ENCODE peak calls at places on chromosomes 2 and 18, in eight cellular contexts. One of them, this sample, is unnamed.

GRCh38 chr18:74609535-74609934 is 11.9 kb downstream of the ZNF407 start:
- DNase-seq in A549: no peak
- DNase-seq in esophagus squamous epithelium: no peak
- DNase-seq in HCT116: no peak
- DNase-seq in right lobe of liver: no peak
- DNase-seq in transverse colon: no peak
- DNase-seq in H54: no peak
- DNase-seq in NB4: no peak
- DNase-seq in this sample: no peak

GRCh38 chr2:61536723-61537581 is 1.2 kb downstream of the XPO1 start:
- DNase-seq in A549: peak
- DNase-seq in esophagus squamous epithelium: peak
- DNase-seq in HCT116: peak
- DNase-seq in right lobe of liver: peak
- DNase-seq in transverse colon: peak
- DNase-seq in H54: peak
- DNase-seq in NB4: peak
- DNase-seq in this sample: peak

GRCh38 chr18:35267809-35268208 is 22.2 kb downstream of the ZSCAN30 start:
- DNase-seq in A549: no peak
- DNase-seq in esophagus squamous epithelium: no peak
- DNase-seq in HCT116: no peak
- DNase-seq in right lobe of liver: peak
- DNase-seq in transverse colon: peak
- DNase-seq in H54: no peak
- DNase-seq in NB4: no peak
- DNase-seq in this sample: no peak

GRCh38 chr2:227482638-227483340 is 10.8 kb downstream of the AGFG1 start:
- DNase-seq in A549: no peak
- DNase-seq in esophagus squamous epithelium: no peak
- DNase-seq in HCT116: no peak
- DNase-seq in right lobe of liver: no peak
- DNase-seq in transverse colon: no peak
- DNase-seq in H54: no peak
- DNase-seq in NB4: peak
- DNase-seq in this sample: no peak

GRCh38 chr2:210445116-210445707 is 31.3 kb downstream of the LANCL1 start:
- DNase-seq in A549: peak
- DNase-seq in esophagus squamous epithelium: no peak
- DNase-seq in HCT116: peak
- DNase-seq in right lobe of liver: no peak
- DNase-seq in transverse colon: no peak
- DNase-seq in H54: no peak
- DNase-seq in NB4: peak
- DNase-seq in this sample: peak

GRCh38 chr2:1766400-1766799 is 22.1 kb upstream of the PXDN start:
- DNase-seq in A549: no peak
- DNase-seq in esophagus squamous epithelium: no peak
- DNase-seq in HCT116: no peak
- DNase-seq in right lobe of liver: no peak
- DNase-seq in transverse colon: no peak
- DNase-seq in H54: no peak
- DNase-seq in NB4: no peak
- DNase-seq in this sample: no peak

GRCh38 chr2:136117391-136117841 is 533 bp downstream of the CXCR4 start:
- DNase-seq in A549: peak
- DNase-seq in esophagus squamous epithelium: no peak
- DNase-seq in HCT116: no peak
- DNase-seq in right lobe of liver: peak
- DNase-seq in transverse colon: peak
- DNase-seq in H54: no peak
- DNase-seq in NB4: peak
- DNase-seq in this sample: peak

GRCh38 chr2:202046577-202046976 is 12.9 kb downstream of the FZD7 start:
- DNase-seq in A549: no peak
- DNase-seq in esophagus squamous epithelium: no peak
- DNase-seq in HCT116: no peak
- DNase-seq in right lobe of liver: no peak
- DNase-seq in transverse colon: no peak
- DNase-seq in H54: no peak
- DNase-seq in NB4: no peak
- DNase-seq in this sample: no peak

GRCh38 chr2:61946661-61947060 is 41.2 kb downstream of the COMMD1 start:
- DNase-seq in A549: no peak
- DNase-seq in esophagus squamous epithelium: no peak
- DNase-seq in HCT116: no peak
- DNase-seq in right lobe of liver: no peak
- DNase-seq in transverse colon: no peak
- DNase-seq in H54: no peak
- DNase-seq in NB4: no peak
- DNase-seq in this sample: no peak

GRCh38 chr2:60742419-60742818 is 13.6 kb upstream of the PAPOLG start:
- DNase-seq in A549: no peak
- DNase-seq in esophagus squamous epithelium: no peak
- DNase-seq in HCT116: no peak
- DNase-seq in right lobe of liver: no peak
- DNase-seq in transverse colon: no peak
- DNase-seq in H54: no peak
- DNase-seq in NB4: no peak
- DNase-seq in this sample: no peak

GRCh38 chr18:59885579-59886163 is 14.1 kb upstream of the PMAIP1 start:
- DNase-seq in A549: no peak
- DNase-seq in esophagus squamous epithelium: no peak
- DNase-seq in HCT116: no peak
- DNase-seq in right lobe of liver: no peak
- DNase-seq in transverse colon: no peak
- DNase-seq in H54: no peak
- DNase-seq in NB4: peak
- DNase-seq in this sample: no peak

GRCh38 chr2:108616731-108617161 is 82.5 kb downstream of the LIMS1 start:
- DNase-seq in A549: no peak
- DNase-seq in esophagus squamous epithelium: no peak
- DNase-seq in HCT116: no peak
- DNase-seq in right lobe of liver: no peak
- DNase-seq in transverse colon: no peak
- DNase-seq in H54: no peak
- DNase-seq in NB4: no peak
- DNase-seq in this sample: no peak

GRCh38 chr2:190980630-190981214 is 33.2 kb downstream of the STAT1 start:
- DNase-seq in A549: no peak
- DNase-seq in esophagus squamous epithelium: no peak
- DNase-seq in HCT116: no peak
- DNase-seq in right lobe of liver: no peak
- DNase-seq in transverse colon: no peak
- DNase-seq in H54: no peak
- DNase-seq in NB4: no peak
- DNase-seq in this sample: no peak

GRCh38 chr2:190981733-190982132 is 32.2 kb downstream of the STAT1 start:
- DNase-seq in A549: no peak
- DNase-seq in esophagus squamous epithelium: no peak
- DNase-seq in HCT116: no peak
- DNase-seq in right lobe of liver: no peak
- DNase-seq in transverse colon: no peak
- DNase-seq in H54: no peak
- DNase-seq in NB4: no peak
- DNase-seq in this sample: no peak

GRCh38 chr2:190982263-190983034 is 31.5 kb downstream of the STAT1 start:
- DNase-seq in A549: no peak
- DNase-seq in esophagus squamous epithelium: no peak
- DNase-seq in HCT116: no peak
- DNase-seq in right lobe of liver: no peak
- DNase-seq in transverse colon: no peak
- DNase-seq in H54: no peak
- DNase-seq in NB4: no peak
- DNase-seq in this sample: no peak

GRCh38 chr2:190978389-190979053 is 35.5 kb downstream of the STAT1 start:
- DNase-seq in A549: no peak
- DNase-seq in esophagus squamous epithelium: no peak
- DNase-seq in HCT116: no peak
- DNase-seq in right lobe of liver: no peak
- DNase-seq in transverse colon: no peak
- DNase-seq in H54: no peak
- DNase-seq in NB4: no peak
- DNase-seq in this sample: no peak

GRCh38 chr2:190979906-190980629 is 33.9 kb downstream of the STAT1 start:
- DNase-seq in A549: no peak
- DNase-seq in esophagus squamous epithelium: peak
- DNase-seq in HCT116: no peak
- DNase-seq in right lobe of liver: peak
- DNase-seq in transverse colon: peak
- DNase-seq in H54: no peak
- DNase-seq in NB4: no peak
- DNase-seq in this sample: no peak
- TF ChIP-seq POLR2A in A549: no peak
- TF ChIP-seq POLR2A in esophagus squamous epithelium: no peak
- TF ChIP-seq POLR2A in HCT116: no peak
- TF ChIP-seq POLR2A in right lobe of liver: no peak
- TF ChIP-seq POLR2A in transverse colon: no peak
- TF ChIP-seq POLR2A in H54: no peak
- TF ChIP-seq POLR2A in NB4: no peak
- TF ChIP-seq POLR2A in this sample: no peak

DNA sequence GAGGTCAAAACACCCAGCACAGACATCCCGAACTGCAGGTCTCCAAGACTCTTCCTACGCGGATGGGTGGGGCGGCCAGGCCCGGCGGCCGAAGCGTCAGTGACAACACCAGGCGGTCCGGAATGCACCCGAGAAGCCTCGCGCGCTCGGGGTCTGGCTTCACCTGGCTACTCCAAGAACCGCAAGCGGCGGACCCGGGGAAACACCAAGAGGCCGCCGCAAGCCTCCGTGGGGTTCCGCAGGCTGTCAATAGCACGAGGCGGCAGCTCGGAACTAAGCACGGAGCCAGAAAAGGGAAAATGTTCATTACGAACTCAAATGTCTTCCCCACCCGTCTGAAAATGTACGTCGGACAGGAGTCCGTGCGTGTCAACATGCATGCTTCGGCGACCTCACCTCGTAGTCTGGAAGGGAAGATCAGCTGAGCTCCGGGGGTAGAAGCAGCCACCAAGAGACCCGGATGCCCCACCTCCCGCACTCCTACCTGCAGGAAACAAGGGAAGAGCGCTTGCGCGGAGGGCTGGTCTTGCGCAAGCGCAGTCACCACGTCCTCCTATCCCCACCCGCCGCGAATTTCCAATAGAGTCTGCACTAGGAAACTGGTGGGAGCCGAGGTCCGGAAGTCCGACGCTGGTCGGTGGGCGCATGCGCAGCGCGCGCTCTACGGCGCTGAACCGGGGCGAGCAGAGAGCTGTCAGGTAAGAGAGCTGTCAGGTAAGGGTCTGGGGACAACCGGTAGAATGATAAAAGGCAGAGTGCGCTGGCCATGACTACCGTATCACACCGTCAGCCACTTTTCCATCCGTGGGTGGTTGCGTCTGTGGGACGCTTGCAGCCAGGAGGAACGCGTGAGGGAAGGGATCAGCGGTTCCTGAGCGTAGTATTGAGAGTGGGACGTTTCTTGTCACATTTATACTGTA is at the start of the genes GPATCH11 and HEATR5B:
- DNase-seq in A549: peak
- DNase-seq in esophagus squamous epithelium: peak
- DNase-seq in HCT116: peak
- DNase-seq in right lobe of liver: peak
- DNase-seq in transverse colon: peak
- DNase-seq in H54: peak
- DNase-seq in NB4: peak
- DNase-seq in this sample: peak
- TF ChIP-seq POLR2A in A549: peak
- TF ChIP-seq POLR2A in esophagus squamous epithelium: peak
- TF ChIP-seq POLR2A in HCT116: peak
- TF ChIP-seq POLR2A in right lobe of liver: peak
- TF ChIP-seq POLR2A in transverse colon: peak
- TF ChIP-seq POLR2A in H54: peak
- TF ChIP-seq POLR2A in NB4: peak
- TF ChIP-seq POLR2A in this sample: peak

DNA sequence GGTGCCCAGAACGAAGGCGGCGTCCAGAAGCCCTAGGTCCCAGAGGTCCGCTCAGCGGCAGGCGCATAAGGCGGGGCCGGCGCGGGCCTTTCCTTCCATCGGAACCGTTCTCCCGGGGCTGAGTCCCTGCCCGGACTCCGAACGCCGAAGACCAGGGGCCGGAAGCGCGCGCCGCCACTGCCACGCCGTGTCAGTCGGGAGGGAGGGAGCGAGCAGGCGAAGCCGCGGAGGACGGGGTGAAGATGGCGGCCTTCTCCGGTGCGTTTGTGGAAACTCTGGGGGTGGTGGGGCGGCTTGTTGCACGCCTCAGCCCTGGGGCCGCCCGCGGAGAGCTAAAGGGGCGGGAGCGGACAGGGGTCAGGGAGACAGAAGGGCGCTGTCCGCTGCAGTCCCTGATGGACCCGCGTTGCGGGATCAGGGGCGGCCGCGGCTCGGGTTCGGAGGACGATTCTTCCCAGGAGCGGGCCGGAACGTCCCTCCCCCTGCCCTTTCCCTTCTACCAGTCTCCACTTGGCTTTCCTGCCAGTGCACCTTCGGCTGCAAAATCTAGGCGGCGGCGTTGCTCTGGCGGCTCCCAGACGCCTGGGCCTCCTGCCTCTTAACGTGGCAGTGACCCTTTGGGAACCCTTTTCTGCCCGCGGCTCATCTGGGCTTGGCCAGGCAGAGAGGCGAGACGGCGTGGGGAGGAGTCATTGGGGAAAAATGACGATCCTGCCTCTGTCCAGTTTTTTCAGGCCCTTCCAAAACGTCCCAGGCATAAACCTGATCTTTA is at the start of gene DDX1:
- DNase-seq in A549: peak
- DNase-seq in esophagus squamous epithelium: peak
- DNase-seq in HCT116: peak
- DNase-seq in right lobe of liver: peak
- DNase-seq in transverse colon: peak
- DNase-seq in H54: peak
- DNase-seq in NB4: peak
- DNase-seq in this sample: peak
- TF ChIP-seq POLR2A in A549: peak
- TF ChIP-seq POLR2A in esophagus squamous epithelium: no peak
- TF ChIP-seq POLR2A in HCT116: peak
- TF ChIP-seq POLR2A in right lobe of liver: peak
- TF ChIP-seq POLR2A in transverse colon: peak
- TF ChIP-seq POLR2A in H54: peak
- TF ChIP-seq POLR2A in NB4: peak
- TF ChIP-seq POLR2A in this sample: peak

DNA sequence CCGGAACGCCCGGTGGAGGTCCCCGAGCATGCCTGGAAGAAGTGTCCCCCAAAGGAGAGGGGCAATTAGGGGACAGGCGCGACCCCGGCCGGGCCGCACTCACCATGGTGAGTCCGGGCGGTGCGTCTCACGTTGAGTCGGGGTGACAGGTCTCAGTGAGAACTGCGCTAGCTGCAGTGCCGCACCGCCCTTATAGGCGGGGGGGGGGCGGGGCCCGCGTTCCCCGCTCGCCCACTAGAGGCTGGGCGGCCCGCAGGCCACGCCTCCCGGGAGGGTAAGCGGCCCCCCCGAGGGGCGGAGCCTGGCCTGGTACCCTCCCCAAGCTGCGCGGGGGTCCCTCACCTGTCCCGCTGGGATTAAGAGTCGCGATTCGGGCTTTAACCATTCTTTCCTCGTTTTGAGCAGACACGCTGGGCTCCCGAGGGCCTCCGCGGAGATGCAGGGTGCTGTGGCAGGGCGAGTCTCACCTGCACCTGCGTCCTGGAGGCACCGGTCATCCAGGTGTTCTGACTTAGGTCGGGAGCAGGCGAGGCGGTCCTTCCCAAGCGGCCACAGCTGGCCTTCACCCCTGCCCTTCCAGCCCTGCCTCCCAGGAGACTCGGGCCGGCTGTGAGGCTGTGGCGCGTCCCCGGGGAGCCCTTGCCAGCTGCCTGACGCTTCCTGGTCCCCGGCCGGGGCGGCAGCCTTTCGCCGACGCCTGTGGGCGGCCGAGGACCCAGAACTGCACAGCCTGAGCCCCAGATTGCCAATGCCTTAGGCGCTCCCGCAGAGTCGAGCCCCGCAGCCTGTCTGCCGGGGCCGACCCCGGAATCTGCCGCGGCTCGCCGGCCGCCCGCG is at the start of gene TUBA4A:
- DNase-seq in A549: peak
- DNase-seq in esophagus squamous epithelium: peak
- DNase-seq in HCT116: peak
- DNase-seq in right lobe of liver: peak
- DNase-seq in transverse colon: peak
- DNase-seq in H54: peak
- DNase-seq in NB4: peak
- DNase-seq in this sample: peak
- TF ChIP-seq POLR2A in A549: peak
- TF ChIP-seq POLR2A in esophagus squamous epithelium: peak
- TF ChIP-seq POLR2A in HCT116: peak
- TF ChIP-seq POLR2A in right lobe of liver: peak
- TF ChIP-seq POLR2A in transverse colon: peak
- TF ChIP-seq POLR2A in H54: peak
- TF ChIP-seq POLR2A in NB4: peak
- TF ChIP-seq POLR2A in this sample: peak

This sample was measured in erythroblast.